ENCODE peak calls at places on chromosomes 12 and 14, in four cellular contexts. F is A549, T is K562, E is HepG2. O is an unnamed sample.

GRCh38 chr12:1629338-1630080 is 478 bp downstream of the WNT5B start:
- DNase-seq in F (no peak), E (peak), T (no peak), O (peak)

GRCh38 chr14:27384124-27384523 is 786.3 kb upstream of the NOVA1 start:
- DNase-seq in F (no peak), T (no peak), E (no peak), O (no peak)

GRCh38 chr14:39145266-39145966 is 24.7 kb downstream of the TRAPPC6B start:
- DNase-seq in F (no peak), T (peak), E (peak), O (no peak)

GRCh38 chr14:23430733-23431105 is 4.7 kb downstream of the MYH7 start:
- DNase-seq in E (no peak), T (no peak), F (no peak), O (no peak)

GRCh38 chr12:62146323-62146722 is 113.9 kb upstream of the USP15 start:
- DNase-seq in T (no peak), F (no peak), E (no peak), O (no peak)

GRCh38 chr14:103428732-103429556 is 43.7 kb downstream of the MARK3 start:
- DNase-seq in E (no peak), F (no peak), T (no peak), O (no peak)

GRCh38 chr12:22899184-22899583 is 274.2 kb downstream of the ETNK1 start:
- DNase-seq in T (peak), F (no peak), E (no peak), O (no peak)

GRCh38 chr14:71891970-71892369 is 40.3 kb upstream of the RGS6 start:
- DNase-seq in F (no peak), E (no peak), T (no peak), O (no peak)

GRCh38 chr12:95022477-95022876 is 19.0 kb upstream of the NDUFA12 start:
- DNase-seq in F (no peak), E (no peak), T (no peak), O (no peak)

GRCh38 chr12:109725321-109726105 is 11.9 kb downstream of the FAM222A start:
- DNase-seq in F (no peak), T (no peak), E (no peak), O (no peak)

DNA sequence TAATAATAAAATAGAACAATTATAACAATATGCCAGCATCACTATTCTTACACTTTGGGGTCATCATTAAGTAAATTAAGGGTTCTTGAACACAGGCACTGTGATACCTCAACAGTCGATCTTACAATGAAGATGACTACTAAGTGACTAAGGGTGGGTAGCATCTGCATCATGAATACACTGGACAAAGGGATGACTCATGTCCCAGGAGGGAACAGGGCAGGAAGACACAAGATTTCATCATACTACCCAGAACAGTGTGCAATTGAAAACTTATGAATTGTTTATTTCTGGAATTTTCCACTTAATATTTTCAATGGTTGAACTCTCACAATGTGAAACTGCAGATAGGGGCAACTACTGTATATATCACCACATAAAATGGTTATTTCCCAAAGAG is 19.7 kb downstream of the TSPAN19 start:
- DNase-seq in T (no peak), F (peak), E (peak), O (no peak)
- TF ChIP-seq NR3C1 in T (no peak), F (no peak), E (no peak), O (no peak)

GRCh38 chr14:37546621-37547447 is 48.2 kb downstream of the FOXA1 start:
- DNase-seq in T (no peak), F (peak), E (peak), O (no peak)

GRCh38 chr14:37545174-37545573 is 49.9 kb downstream of the FOXA1 start:
- DNase-seq in F (no peak), E (no peak), T (no peak), O (no peak)

GRCh38 chr14:37539992-37540391 is 55.1 kb downstream of the FOXA1 start:
- DNase-seq in T (no peak), E (no peak), F (no peak), O (no peak)

GRCh38 chr14:37544407-37544806 is 50.6 kb downstream of the FOXA1 start:
- DNase-seq in F (no peak), E (no peak), T (no peak), O (no peak)
- TF ChIP-seq NR3C1 in F (no peak), E (no peak), T (no peak), O (no peak)

GRCh38 chr12:29818925-29819324 is 35.2 kb upstream of the TMTC1 start:
- DNase-seq in T (no peak), F (no peak), E (no peak), O (no peak)
- TF ChIP-seq NR3C1 in T (no peak), F (no peak), E (no peak), O (no peak)

GRCh38 chr14:99479903-99480855 is 480 bp downstream of the SETD3 start:
- DNase-seq in E (peak), T (peak), F (peak), O (peak)
- TF ChIP-seq NR3C1 in E (no peak), T (no peak), F (no peak), O (no peak)

GRCh38 chr14:56197150-56197549 is 78.9 kb downstream of the PELI2 start:
- DNase-seq in T (no peak), E (no peak), F (no peak), O (no peak)

GRCh38 chr14:56198438-56198837 is 80.2 kb downstream of the PELI2 start:
- DNase-seq in T (no peak), F (no peak), E (no peak), O (no peak)

GRCh38 chr14:56202256-56202655 is 84.0 kb downstream of the PELI2 start:
- DNase-seq in E (no peak), T (no peak), F (no peak), O (no peak)

GRCh38 chr14:56199095-56199975 is 81.1 kb downstream of the PELI2 start:
- DNase-seq in T (peak), F (peak), E (no peak), O (no peak)

DNA sequence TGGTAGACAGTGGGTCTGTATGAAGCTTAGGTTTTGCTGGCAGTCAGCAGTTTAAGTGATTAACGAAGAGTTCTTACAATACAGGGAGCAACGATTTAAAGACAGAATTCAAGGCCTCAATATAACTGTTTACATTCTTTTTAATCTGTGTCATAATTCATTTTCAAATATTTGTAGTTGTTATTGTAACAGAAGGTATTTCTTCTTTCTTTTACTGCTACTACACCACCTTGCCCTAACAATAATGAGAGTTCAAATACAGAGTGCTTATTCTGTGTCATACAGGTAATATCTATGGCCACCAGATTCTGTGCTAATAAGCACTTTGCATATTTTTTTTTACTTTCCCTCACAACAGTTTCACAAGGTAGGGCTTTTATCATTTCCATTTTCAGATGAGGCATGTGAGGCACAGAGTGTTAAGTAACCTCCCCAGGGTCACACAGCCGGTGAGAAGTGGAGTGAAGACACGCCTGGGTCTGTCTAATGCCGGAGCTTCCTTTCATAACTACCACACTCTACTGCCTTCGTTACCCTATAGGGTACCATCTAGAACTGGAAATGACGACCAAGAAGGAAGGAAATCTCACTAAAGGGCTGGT is 81.9 kb downstream of the PELI2 start:
- DNase-seq in T (no peak), F (no peak), E (no peak), O (no peak)
- TF ChIP-seq NR3C1 in T (no peak), F (no peak), E (no peak), O (no peak)

DNA sequence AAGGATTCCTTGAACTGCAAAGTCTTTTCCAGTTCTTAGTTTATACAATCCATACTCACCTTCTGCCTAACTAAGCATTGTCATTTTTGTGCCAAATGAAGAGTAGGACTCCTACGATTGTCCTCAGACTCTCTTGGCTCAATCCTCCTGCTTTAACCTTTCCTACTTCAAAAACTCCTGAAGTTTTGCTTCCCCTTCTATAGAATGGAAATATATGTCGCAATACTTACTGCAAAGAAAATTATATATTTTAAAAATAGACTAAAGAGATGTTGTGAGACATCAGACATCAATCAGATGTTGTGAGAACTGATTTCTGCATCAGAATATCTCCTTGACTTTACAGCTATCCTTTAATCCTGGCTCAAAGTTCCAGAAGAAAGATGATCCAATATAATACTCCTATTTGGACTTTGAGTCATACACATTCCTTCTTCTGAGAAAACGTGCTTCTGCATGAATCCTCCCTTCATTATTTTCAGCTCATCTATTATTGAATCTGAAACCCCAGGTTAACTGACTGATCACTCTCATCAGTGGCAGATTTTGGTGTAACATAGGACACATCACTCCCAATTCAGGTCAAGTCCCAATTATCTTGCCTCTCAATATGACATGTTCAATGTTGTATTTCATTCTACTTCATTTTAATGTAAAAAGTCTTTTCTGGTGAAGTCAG is 48.8 kb downstream of the A2M start:
- DNase-seq in E (no peak), F (no peak), T (no peak), O (no peak)
- TF ChIP-seq NR3C1 in E (no peak), F (no peak), T (no peak), O (no peak)

DNA sequence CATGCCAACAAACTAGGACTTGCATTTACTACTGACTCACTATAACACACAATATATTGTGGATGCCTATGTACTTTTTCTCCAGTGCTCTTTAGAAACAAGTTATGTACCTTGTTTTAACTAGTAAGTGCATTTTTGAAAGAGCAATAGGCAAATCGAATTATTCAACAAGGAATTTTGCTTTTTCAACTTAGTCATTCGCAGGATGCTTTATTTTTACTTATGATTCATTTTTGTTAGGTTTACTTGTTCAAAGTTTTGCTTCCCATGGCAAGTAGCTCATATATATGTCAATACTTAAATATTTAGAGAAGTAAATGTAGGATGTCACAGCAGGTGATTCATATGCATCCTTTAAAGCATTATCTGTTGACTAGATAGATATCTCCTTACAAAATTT is 149.8 kb downstream of the PELI2 start:
- DNase-seq in F (no peak), T (no peak), E (no peak), O (no peak)
- TF ChIP-seq NR3C1 in F (no peak), T (no peak), E (no peak), O (no peak)